ENCODE peak calls at places on chromosomes 13 and 19, in eight cellular contexts. K is aorta; H is DMS153; Z is activated naive CD4-positive, alpha-beta T cell treated with anti-CD3 and anti-CD28 coated beads, Interleukin-2, amount 50 U/mL, for 72 hours; C is effector memory CD4-positive, alpha-beta T cell; A is stimulated activated CD8-positive, alpha-beta memory T cell treated with anti-CD3 and anti-CD28 coated beads, Interleukin-2, amount 100 ng/mL, for 48 hours; J is astrocyte; X is gastrocnemius medialis. D is an unnamed sample.

GRCh38 chr13:110294146-110294545 is 12.8 kb downstream of the COL4A1 start:
- DNase-seq in Z (no peak), C (no peak), A (no peak), K (no peak), J (no peak), H (no peak), X (peak; percentile 38), D (no peak)

GRCh38 chr19:14004619-14005380 is 1.3 kb downstream of the RFX1 start:
- DNase-seq in K (peak; percentile 88), A (no peak), J (no peak), H (no peak), C (no peak), Z (no peak), X (peak; percentile 78), D (peak; percentile 36)

GRCh38 chr13:100633461-100633860 is 41.1 kb downstream of the TMTC4 start:
- DNase-seq in J (peak; percentile 99), X (no peak), A (no peak), Z (no peak), H (no peak), K (no peak), C (no peak), D (no peak)

GRCh38 chr13:20492641-20493040 is 33.0 kb downstream of the CRYL1 start:
- DNase-seq in Z (peak; percentile 67), A (peak; percentile 17), J (peak; percentile 29), K (no peak), X (no peak), H (no peak), C (peak; percentile 6), D (no peak)

GRCh38 chr13:41942462-41943094 is 18.3 kb downstream of the VWA8 start:
- DNase-seq in K (no peak), J (peak; percentile 41), C (no peak), Z (no peak), X (peak; percentile 50), A (no peak), H (no peak), D (no peak)

GRCh38 chr13:41610426-41610825 is 153.1 kb downstream of the RGCC start:
- DNase-seq in Z (no peak), A (no peak), H (peak; percentile 84), J (peak; percentile 93), X (peak; percentile 31), K (no peak), C (no peak), D (no peak)

GRCh38 chr13:97856001-97856675 is 97.3 kb upstream of the IPO5 start:
- DNase-seq in X (peak; percentile 29), H (no peak), C (no peak), K (peak; percentile 55), Z (no peak), A (no peak), J (peak; percentile 3), D (peak; percentile 5)

GRCh38 chr19:17473041-17473440 is 2.7 kb downstream of the SLC27A1 start:
- DNase-seq in A (no peak), Z (no peak), J (peak; percentile 83), H (no peak), X (peak; percentile 49), C (no peak), K (no peak), D (no peak)

GRCh38 chr19:15265849-15266248 is 33.6 kb upstream of the EPHX3 start:
- DNase-seq in C (no peak), K (peak; percentile 94), X (peak; percentile 91), Z (no peak), H (no peak), J (peak; percentile 92), A (no peak), D (peak; percentile 64)

GRCh38 chr19:9934132-9934950 is 2.0 kb downstream of the OLFM2 start:
- DNase-seq in J (no peak), X (peak; percentile 46), H (no peak), Z (peak; percentile 95), K (peak; percentile 70), C (peak; percentile 79), A (peak; percentile 81), D (peak; percentile 66)

GRCh38 chr19:38617764-38618589 is at the start of gene MAP4K1:
- DNase-seq in J (no peak), H (no peak), K (peak; percentile 68), A (peak; percentile 67), Z (peak; percentile 72), X (no peak), C (peak; percentile 49), D (no peak)

GRCh38 chr19:38952395-38953165 is 21.8 kb downstream of the MRPS12 start:
- DNase-seq in H (peak; percentile 60), Z (peak; percentile 51), A (no peak), K (no peak), C (no peak), X (no peak), J (no peak), D (no peak)

GRCh38 chr13:66528903-66529576 is 701.1 kb downstream of the PCDH9 start:
- DNase-seq in C (no peak), X (no peak), J (peak; percentile 29), A (no peak), Z (no peak), H (no peak), K (no peak), D (no peak)

GRCh38 chr19:28242317-28242927 is 970.5 kb downstream of the UQCRFS1 start:
- DNase-seq in Z (peak; percentile 36), K (no peak), C (no peak), A (no peak), X (no peak), J (no peak), H (peak; percentile 23), D (no peak)

GRCh38 chr13:23159205-23159586 is 21.6 kb upstream of the SGCG start:
- DNase-seq in H (no peak), K (peak; percentile 66), Z (peak; percentile 33), C (no peak), J (peak; percentile 2), A (no peak), X (no peak), D (peak; percentile 11)

GRCh38 chr13:81051873-81052272 is 710.9 kb upstream of the SPRY2 start:
- DNase-seq in X (no peak), J (no peak), C (no peak), A (no peak), H (no peak), Z (no peak), K (no peak), D (no peak)